ENCODE peak calls at places on chromosomes 3 and 15, in five cellular contexts. Y is activated T-helper 9 cell treated with anti-CD3 and anti-CD28 coated beads, Interleukin-2, amount 50 U/mL, for 16 hours; J is NCI-H345; R is renal cortical epithelial cell; E is activated T-cell treated with anti-CD3 and anti-CD28 coated beads for 1 hour. W is an unnamed sample.

GRCh38 chr15:40762919-40763800 is 708 bp upstream of the GCHFR start:
- DNase-seq in Y (peak), J (peak), R (no peak), E (no peak), W (no peak)

GRCh38 chr3:187044871-187045552 is 94.3 kb downstream of the RPL39L start:
- DNase-seq in Y (no peak), J (no peak), R (no peak), E (no peak), W (no peak)

GRCh38 chr15:101135532-101136166 is 116.2 kb downstream of the CHSY1 start:
- DNase-seq in Y (no peak), J (no peak), R (no peak), E (no peak), W (peak)

GRCh38 chr3:71097557-71097956 is 486.0 kb downstream of the FOXP1 start:
- DNase-seq in Y (no peak), J (no peak), R (no peak), E (no peak), W (no peak)

GRCh38 chr3:171049831-171050444 is 23.4 kb upstream of the SLC2A2 start:
- DNase-seq in Y (peak), J (peak), R (peak), E (peak), W (peak)

GRCh38 chr15:89647191-89647851 is 7.9 kb downstream of the KIF7 start:
- DNase-seq in Y (peak), J (peak), R (peak), E (peak), W (peak)

GRCh38 chr3:53213276-53213675 is 42.5 kb downstream of the TKT start:
- DNase-seq in Y (no peak), J (no peak), R (no peak), E (no peak), W (no peak)

GRCh38 chr15:73483053-73483452 is 40.1 kb downstream of the REC114 start:
- DNase-seq in Y (no peak), J (no peak), R (no peak), E (no peak), W (no peak)

GRCh38 chr15:79450648-79451047 is 18.5 kb downstream of the MINAR1 start:
- DNase-seq in Y (no peak), J (no peak), R (no peak), E (no peak), W (no peak)

GRCh38 chr15:74203914-74204431 is 1.4 kb upstream of the STRA6 start:
- DNase-seq in Y (no peak), J (no peak), R (no peak), E (no peak), W (no peak)

GRCh38 chr15:39578851-39579486 is 1.9 kb upstream of the THBS1 start:
- DNase-seq in Y (no peak), J (peak), R (peak), E (no peak), W (no peak)

GRCh38 chr3:150544726-150545125 is 1.6 kb downstream of the SERP1 start:
- DNase-seq in Y (no peak), J (no peak), R (peak), E (no peak), W (no peak)

GRCh38 chr15:41774873-41775417 is 661 bp downstream of the MAPKBP1 start:
- DNase-seq in Y (no peak), J (no peak), R (no peak), E (no peak), W (no peak)

GRCh38 chr3:191329654-191330308 is 545 bp downstream of the UTS2B start:
- DNase-seq in Y (no peak), J (peak), R (peak), E (no peak), W (peak)

GRCh38 chr3:161273589-161274218 is 52.6 kb downstream of the NMD3 start:
- DNase-seq in Y (no peak), J (peak), R (peak), E (peak), W (no peak)

GRCh38 chr3:16177962-16178627 is 3.6 kb downstream of the GALNT15 start:
- DNase-seq in Y (peak), J (no peak), R (peak), E (peak), W (peak)

GRCh38 chr15:57647791-57648130 is 56.1 kb downstream of the MYZAP start:
- DNase-seq in Y (no peak), J (no peak), R (peak), E (no peak), W (no peak)

GRCh38 chr15:75176404-75176761 is 25.3 kb upstream of the C15orf39 start:
- DNase-seq in Y (no peak), J (no peak), R (peak), E (no peak), W (no peak)

GRCh38 chr3:38360345-38360744 is 13.8 kb downstream of the XYLB start:
- DNase-seq in Y (no peak), J (no peak), R (no peak), E (no peak), W (no peak)

GRCh38 chr3:14788644-14789043 is 30.1 kb upstream of the FGD5 start:
- DNase-seq in Y (no peak), J (no peak), R (no peak), E (no peak), W (no peak)

GRCh38 chr3:194518652-194519051 is 31.9 kb upstream of the ATP13A3 start:
- DNase-seq in Y (no peak), J (no peak), R (peak), E (no peak), W (no peak)

GRCh38 chr3:31733234-31733667 is 200.5 kb downstream of the STT3B start:
- DNase-seq in Y (no peak), J (peak), R (peak), E (no peak), W (no peak)

GRCh38 chr3:69102384-69102783 is 17.6 kb downstream of the ARL6IP5 start:
- DNase-seq in Y (no peak), J (no peak), R (no peak), E (no peak), W (no peak)

GRCh38 chr3:66095295-66096001 is 56.7 kb upstream of the MAGI1 start:
- DNase-seq in Y (no peak), J (no peak), R (no peak), E (no peak), W (no peak)

GRCh38 chr15:31062310-31062964 is 39.1 kb downstream of the TRPM1 start:
- DNase-seq in Y (no peak), J (no peak), R (no peak), E (no peak), W (no peak)

GRCh38 chr3:110886514-110886913 is 185.1 kb upstream of the NECTIN3 start:
- DNase-seq in Y (no peak), J (no peak), R (peak), E (no peak), W (no peak)

GRCh38 chr15:92902020-92902419 is 1.9 kb downstream of the CHD2 start:
- DNase-seq in Y (no peak), J (no peak), R (no peak), E (no peak), W (no peak)

GRCh38 chr3:122014741-122015140 is 7.3 kb downstream of the ILDR1 start:
- DNase-seq in Y (no peak), J (no peak), R (peak), E (no peak), W (peak)

GRCh38 chr3:100954990-100955389 is 38.2 kb downstream of the ABI3BP start:
- DNase-seq in Y (no peak), J (no peak), R (no peak), E (no peak), W (no peak)